ENCODE peak calls at places on chromosomes 3 and 15, in nine cellular contexts. Y is pancreas, N is uterus, E is AG04450, F is cardiac fibroblast, O is fibroblast of lung, K is GM23338, Z is Caco-2, G is thoracic aorta. W is an unnamed sample.

GRCh38 chr3:46284981-46285683 is 42.9 kb downstream of the CCR3 start:
- DNase-seq in Y (no peak), N (no peak), E (no peak), F (peak), O (peak), K (no peak), Z (no peak), G (no peak), W (no peak)

GRCh38 chr3:167851171-167851570 is 115.7 kb downstream of the SERPINI1 start:
- DNase-seq in Y (no peak), N (no peak), E (no peak), F (no peak), O (peak), K (no peak), Z (no peak), G (no peak), W (no peak)

GRCh38 chr3:69738859-69739203 is 433 bp upstream of the MITF start:
- DNase-seq in Y (no peak), N (no peak), E (no peak), F (no peak), O (no peak), K (no peak), Z (no peak), G (no peak), W (no peak)

GRCh38 chr3:153348457-153349137 is 186.6 kb downstream of the RAP2B start:
- DNase-seq in Y (no peak), N (no peak), E (no peak), F (no peak), O (peak), K (peak), Z (no peak), G (no peak), W (peak)

GRCh38 chr3:133295199-133295901 is 104.5 kb upstream of the BFSP2 start:
- DNase-seq in Y (no peak), N (no peak), E (peak), F (peak), O (peak), K (peak), Z (no peak), G (no peak), W (peak)

GRCh38 chr3:188049890-188050530 is 103.9 kb upstream of the LPP start:
- DNase-seq in Y (no peak), N (no peak), E (no peak), F (no peak), O (no peak), K (no peak), Z (no peak), G (no peak), W (no peak)

GRCh38 chr3:141055536-141056445 is 4.6 kb downstream of the SPSB4 start:
- DNase-seq in Y (no peak), N (no peak), E (no peak), F (no peak), O (no peak), K (no peak), Z (no peak), G (no peak), W (no peak)

GRCh38 chr15:85750319-85750806 is 44.4 kb downstream of the KLHL25 start:
- DNase-seq in Y (no peak), N (peak), E (no peak), F (peak), O (peak), K (peak), Z (no peak), G (no peak), W (peak)

GRCh38 chr3:169104541-169104940 is 559.0 kb downstream of the MECOM start:
- DNase-seq in Y (no peak), N (no peak), E (no peak), F (peak), O (peak), K (no peak), Z (no peak), G (no peak), W (peak)

GRCh38 chr3:121988146-121988545 is 33.9 kb downstream of the ILDR1 start:
- DNase-seq in Y (no peak), N (no peak), E (no peak), F (no peak), O (peak), K (no peak), Z (no peak), G (no peak), W (no peak)

GRCh38 chr15:75234191-75234810 is 23.8 kb upstream of the GOLGA6C start:
- DNase-seq in Y (peak), N (no peak), E (no peak), F (no peak), O (no peak), K (no peak), Z (no peak), G (no peak), W (no peak)

GRCh38 chr3:12181301-12181700 is 22.6 kb upstream of the TIMP4 start:
- DNase-seq in Y (no peak), N (no peak), E (no peak), F (no peak), O (no peak), K (no peak), Z (no peak), G (no peak), W (no peak)

GRCh38 chr3:34364345-34364744 is 565.9 kb downstream of the PDCD6IP start:
- DNase-seq in Y (no peak), N (no peak), E (no peak), F (no peak), O (peak), K (peak), Z (no peak), G (no peak), W (peak)

GRCh38 chr15:41494190-41494921 is 682 bp downstream of the ITPKA start:
- DNase-seq in Y (no peak), N (no peak), E (no peak), F (no peak), O (no peak), K (peak), Z (peak), G (no peak), W (no peak)

GRCh38 chr3:183811638-183812037 is 13.7 kb downstream of the MAP6D1 start:
- DNase-seq in Y (no peak), N (no peak), E (no peak), F (no peak), O (no peak), K (no peak), Z (no peak), G (no peak), W (no peak)

GRCh38 chr15:100781061-100781960 is 98.3 kb upstream of the ALDH1A3 start:
- DNase-seq in Y (peak), N (no peak), E (no peak), F (no peak), O (peak), K (no peak), Z (no peak), G (no peak), W (no peak)

GRCh38 chr3:151460774-151461450 is at the start of gene IGSF10:
- DNase-seq in Y (peak), N (no peak), E (no peak), F (peak), O (no peak), K (peak), Z (peak), G (no peak), W (no peak)

GRCh38 chr3:30034246-30034991 is 572.0 kb upstream of the TGFBR2 start:
- DNase-seq in Y (no peak), N (no peak), E (no peak), F (no peak), O (no peak), K (no peak), Z (no peak), G (no peak), W (peak)

GRCh38 chr3:178772746-178773145 is 236.5 kb downstream of the KCNMB2 start:
- DNase-seq in Y (no peak), N (no peak), E (no peak), F (no peak), O (no peak), K (no peak), Z (no peak), G (no peak), W (no peak)

GRCh38 chr3:13017361-13018038 is 55.7 kb downstream of the IQSEC1 start:
- DNase-seq in Y (no peak), N (no peak), E (no peak), F (no peak), O (no peak), K (no peak), Z (no peak), G (no peak), W (no peak)

GRCh38 chr15:88489321-88489720 is 21.8 kb downstream of the MRPS11 start:
- DNase-seq in Y (no peak), N (no peak), E (no peak), F (no peak), O (no peak), K (peak), Z (no peak), G (no peak), W (no peak)

GRCh38 chr3:158050461-158050860 is 55.8 kb downstream of the SHOX2 start:
- DNase-seq in Y (no peak), N (no peak), E (no peak), F (peak), O (no peak), K (no peak), Z (no peak), G (no peak), W (no peak)

GRCh38 chr15:79922512-79923067 is 25.8 kb upstream of the MTHFS start:
- DNase-seq in Y (no peak), N (no peak), E (no peak), F (no peak), O (no peak), K (no peak), Z (no peak), G (no peak), W (peak)

GRCh38 chr15:81843226-81843625 is 202.6 kb downstream of the MEX3B start:
- DNase-seq in Y (no peak), N (no peak), E (no peak), F (no peak), O (no peak), K (no peak), Z (no peak), G (no peak), W (no peak)

GRCh38 chr3:140706360-140706759 is 28.5 kb downstream of the TRIM42 start:
- DNase-seq in Y (no peak), N (no peak), E (no peak), F (no peak), O (no peak), K (no peak), Z (no peak), G (no peak), W (no peak)

GRCh38 chr3:191775451-191776233 is 314.7 kb downstream of the PYDC2 start:
- DNase-seq in Y (no peak), N (no peak), E (no peak), F (no peak), O (peak), K (no peak), Z (no peak), G (no peak), W (peak)

GRCh38 chr3:144670560-144670959 is 698.9 kb downstream of the DIPK2A start:
- DNase-seq in Y (no peak), N (no peak), E (no peak), F (no peak), O (no peak), K (no peak), Z (no peak), G (no peak), W (no peak)

GRCh38 chr15:88804257-88804656 is 1.0 kb downstream of the ACAN start:
- DNase-seq in Y (no peak), N (no peak), E (no peak), F (no peak), O (no peak), K (no peak), Z (no peak), G (no peak), W (no peak)

GRCh38 chr3:48225587-48225986 is 2.3 kb downstream of the CAMP start:
- DNase-seq in Y (no peak), N (no peak), E (no peak), F (no peak), O (no peak), K (no peak), Z (no peak), G (no peak), W (no peak)

GRCh38 chr3:134381836-134382442 is 7.7 kb upstream of the AMOTL2 start:
- DNase-seq in Y (peak), N (no peak), E (no peak), F (no peak), O (no peak), K (peak), Z (no peak), G (no peak), W (no peak)

GRCh38 chr15:64883997-64884511 is 27.6 kb upstream of the ANKDD1A start:
- DNase-seq in Y (peak), N (peak), E (peak), F (peak), O (peak), K (no peak), Z (no peak), G (no peak), W (peak)

GRCh38 chr3:174859756-174860155 is 622 bp downstream of the NAALADL2 start:
- DNase-seq in Y (no peak), N (no peak), E (no peak), F (no peak), O (no peak), K (peak), Z (peak), G (no peak), W (no peak)

GRCh38 chr3:188149587-188149986 is 4.4 kb upstream of the LPP start:
- DNase-seq in Y (no peak), N (no peak), E (no peak), F (no peak), O (no peak), K (no peak), Z (no peak), G (no peak), W (no peak)

GRCh38 chr3:197008436-197009209 is 21.0 kb downstream of the MELTF start:
- DNase-seq in Y (no peak), N (no peak), E (no peak), F (no peak), O (no peak), K (no peak), Z (no peak), G (no peak), W (no peak)

GRCh38 chr3:51676102-51676640 is 5.1 kb downstream of the TEX264 start:
- DNase-seq in Y (no peak), N (no peak), E (no peak), F (no peak), O (no peak), K (no peak), Z (no peak), G (no peak), W (no peak)

GRCh38 chr15:56821721-56822425 is 88.6 kb upstream of the ZNF280D start:
- DNase-seq in Y (peak), N (peak), E (peak), F (peak), O (peak), K (peak), Z (peak), G (no peak), W (peak)

GRCh38 chr15:65395567-65396185 is 17.9 kb upstream of the IGDCC3 start:
- DNase-seq in Y (no peak), N (no peak), E (no peak), F (no peak), O (no peak), K (peak), Z (no peak), G (no peak), W (no peak)

GRCh38 chr3:186520957-186521842 is 23.0 kb downstream of the CRYGS start:
- DNase-seq in Y (no peak), N (no peak), E (no peak), F (no peak), O (no peak), K (peak), Z (no peak), G (no peak), W (no peak)

GRCh38 chr3:181862502-181862901 is 150.8 kb downstream of the SOX2 start:
- DNase-seq in Y (no peak), N (no peak), E (no peak), F (no peak), O (no peak), K (no peak), Z (no peak), G (no peak), W (no peak)

DNA sequence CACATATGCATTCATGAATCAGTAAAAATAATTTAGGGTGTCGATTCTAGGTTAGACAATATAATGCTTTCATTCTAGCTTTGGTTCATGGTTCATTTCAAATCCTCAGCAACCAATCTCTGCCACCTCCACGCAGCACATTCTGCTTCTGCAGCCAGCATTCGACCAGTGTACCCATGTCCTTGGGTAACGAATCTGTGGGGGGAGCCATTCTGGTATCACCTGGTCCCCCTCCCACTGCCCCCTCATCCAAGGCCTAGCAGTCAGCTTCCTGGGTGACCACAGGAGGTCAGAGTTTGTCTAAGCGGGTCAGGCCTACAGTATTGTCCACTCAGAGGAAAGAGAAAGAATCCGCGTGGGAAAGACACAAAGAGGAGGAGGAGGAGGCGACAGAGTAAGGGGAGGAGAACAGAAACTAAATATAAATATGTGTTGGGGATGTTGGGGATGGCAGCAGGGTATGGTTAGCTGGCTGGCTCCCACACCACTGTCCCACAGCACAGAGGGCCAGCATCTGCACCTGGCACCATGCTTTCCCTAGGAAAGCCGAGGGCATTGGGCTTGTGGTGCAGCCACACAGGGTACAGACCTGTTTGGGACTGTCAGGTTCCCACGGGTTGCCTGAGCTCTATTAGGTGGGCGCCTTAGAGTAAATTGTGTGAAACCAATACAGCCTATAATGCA is 12.1 kb downstream of the PAK6 start:
- DNase-seq in Y (no peak), N (no peak), E (no peak), F (no peak), O (no peak), K (no peak), Z (no peak), G (no peak), W (no peak)
- H3K4me3 ChIP-seq in Y (no peak), N (no peak), E (no peak), F (no peak), O (no peak), K (no peak), Z (no peak), G (no peak), W (no peak)

DNA sequence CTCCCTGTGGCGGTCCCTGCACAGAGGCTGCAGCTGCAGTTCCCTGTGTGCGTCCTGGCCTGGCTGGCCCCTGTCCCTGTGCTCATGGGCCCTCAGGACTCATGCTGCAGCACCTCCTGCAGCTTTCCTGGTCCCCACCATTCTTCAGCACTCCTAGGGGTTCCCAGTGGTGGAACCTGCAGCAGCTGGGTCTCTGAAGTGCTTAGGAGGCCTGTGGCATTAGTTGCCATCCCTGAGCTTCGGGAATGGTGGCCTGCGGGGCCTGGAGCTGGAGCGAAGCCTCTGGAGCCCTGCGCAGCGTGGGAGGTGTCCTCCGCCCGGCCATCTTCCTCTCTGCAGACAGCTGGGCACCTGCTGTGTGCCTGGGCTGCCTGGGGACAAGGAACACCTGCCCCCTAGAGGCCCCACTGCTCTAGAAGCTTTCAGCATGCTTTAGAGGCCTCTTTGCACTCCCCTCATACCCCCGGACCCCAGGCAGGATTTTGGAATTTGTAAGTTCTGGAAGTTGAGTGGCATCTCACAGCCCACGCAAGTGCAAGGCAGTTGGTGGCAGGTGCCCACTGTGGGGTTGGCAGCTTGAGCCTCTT is 13.1 kb downstream of the PLXNA1 start:
- DNase-seq in Y (no peak), N (no peak), E (no peak), F (no peak), O (no peak), K (peak), Z (no peak), G (no peak), W (no peak)
- TF ChIP-seq CTCF in Y (no peak), N (no peak), E (no peak), F (no peak), O (no peak), K (peak), Z (no peak), G (no peak), W (peak)

GRCh38 chr15:73628976-73629854 is 4.0 kb downstream of the NPTN start:
- DNase-seq in Y (no peak), N (no peak), E (no peak), F (no peak), O (no peak), K (no peak), Z (no peak), G (no peak), W (no peak)
- H3K4me3 ChIP-seq in Y (peak), N (no peak), E (no peak), F (no peak), O (no peak), K (no peak), Z (no peak), G (no peak), W (no peak)

GRCh38 chr3:131140891-131141290 is 114.2 kb downstream of the NEK11 start:
- DNase-seq in Y (no peak), N (no peak), E (no peak), F (no peak), O (no peak), K (no peak), Z (no peak), G (no peak), W (no peak)

GRCh38 chr3:131141770-131142169 is 115.1 kb downstream of the NEK11 start:
- DNase-seq in Y (no peak), N (no peak), E (no peak), F (no peak), O (no peak), K (no peak), Z (no peak), G (no peak), W (no peak)

GRCh38 chr3:131147534-131147933 is 120.9 kb downstream of the NEK11 start:
- DNase-seq in Y (no peak), N (no peak), E (no peak), F (peak), O (peak), K (no peak), Z (no peak), G (no peak), W (no peak)

GRCh38 chr3:131143802-131144201 is 117.1 kb downstream of the NEK11 start:
- DNase-seq in Y (no peak), N (no peak), E (no peak), F (no peak), O (no peak), K (no peak), Z (no peak), G (no peak), W (no peak)

DNA sequence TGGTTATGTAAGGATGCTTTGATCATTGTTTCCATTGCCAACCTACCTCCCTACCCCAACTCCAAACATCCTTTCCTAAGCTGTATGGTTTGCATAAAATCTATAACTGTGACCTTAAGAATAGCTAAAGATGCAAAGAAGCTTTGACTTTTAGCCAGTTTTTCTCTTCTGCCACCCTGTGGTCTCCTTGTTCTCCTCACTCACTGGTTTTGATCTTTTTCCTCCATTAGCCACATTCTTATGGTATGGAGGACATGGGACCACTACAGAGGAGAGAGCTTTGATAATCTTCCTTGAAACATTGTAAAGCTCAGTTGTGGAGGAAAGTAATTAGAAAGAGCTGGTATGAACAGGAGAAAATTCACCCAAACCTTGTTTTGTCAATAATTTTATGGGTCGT is 115.9 kb downstream of the NEK11 start:
- DNase-seq in Y (no peak), N (no peak), E (no peak), F (peak), O (no peak), K (peak), Z (no peak), G (no peak), W (peak)
- TF ChIP-seq CTCF in Y (no peak), N (no peak), E (peak), F (no peak), O (peak), K (peak), Z (peak), G (no peak), W (peak)

DNA sequence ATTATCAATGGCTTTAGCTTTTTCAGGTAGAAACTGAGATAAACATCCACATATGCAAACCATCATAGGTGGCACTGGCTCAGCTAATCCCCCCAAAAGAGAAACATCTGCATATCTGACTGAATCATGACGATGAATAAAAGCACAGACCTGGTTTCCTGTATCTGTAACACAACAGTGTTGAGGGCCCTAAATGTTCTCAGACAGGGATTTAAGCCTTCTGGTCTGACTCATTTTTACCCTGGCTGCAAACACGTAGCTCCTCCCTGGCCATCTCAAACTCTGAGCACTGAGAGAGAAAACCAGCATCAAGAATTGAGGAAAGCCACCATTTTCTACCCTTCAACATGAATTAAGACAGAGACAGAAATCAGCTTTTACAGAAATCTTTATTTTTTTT is 35.2 kb downstream of the GLB1 start:
- DNase-seq in Y (no peak), N (no peak), E (peak), F (peak), O (peak), K (no peak), Z (no peak), G (no peak), W (peak)
- H3K4me3 ChIP-seq in Y (no peak), N (no peak), E (no peak), F (no peak), O (no peak), K (no peak), Z (no peak), G (no peak), W (no peak)

GRCh38 chr3:26712211-26713026 is 89.8 kb downstream of the LRRC3B start:
- DNase-seq in Y (no peak), N (no peak), E (no peak), F (peak), O (peak), K (peak), Z (peak), G (no peak), W (peak)
- TF ChIP-seq CTCF in Y (peak), N (peak), E (no peak), F (peak), O (no peak), K (peak), Z (peak), G (peak), W (peak)

W was measured in choroid plexus epithelial cell.